ENCODE peak calls at places on chromosomes 1 and 21, in four cellular contexts. D is fibroblast of lung, C is uterus, X is transverse colon. B is an unnamed sample.

GRCh38 chr1:202589190-202589680 is 121.0 kb downstream of the SYT2 start:
- DNase-seq in C (peak; percentile 92), D (peak; percentile 100), X (peak; percentile 73), B (no peak)

GRCh38 chr1:232905324-232906034 is 44.9 kb upstream of the NTPCR start:
- DNase-seq in C (no peak), D (peak; percentile 39), X (no peak), B (no peak)

GRCh38 chr1:18262726-18263125 is 155.1 kb downstream of the IGSF21 start:
- DNase-seq in D (no peak), X (no peak), C (no peak), B (no peak)

GRCh38 chr21:34704119-34704518 is 35.3 kb downstream of the CLIC6 start:
- DNase-seq in X (no peak), D (peak; percentile 59), C (no peak), B (no peak)

GRCh38 chr1:157044326-157044725 is 1.2 kb downstream of the ARHGEF11 start:
- DNase-seq in C (no peak), X (no peak), D (no peak), B (no peak)

GRCh38 chr1:26887125-26887524 is 3.0 kb downstream of the GPN2 start:
- DNase-seq in C (no peak), X (no peak), D (peak; percentile 43), B (no peak)

GRCh38 chr1:214989341-214989740 is 93.2 kb upstream of the KCNK2 start:
- DNase-seq in C (no peak), D (peak; percentile 82), X (no peak), B (no peak)

GRCh38 chr1:58650141-58650540 is 49.7 kb downstream of the MYSM1 start:
- DNase-seq in C (no peak), X (no peak), D (peak; percentile 27), B (no peak)

GRCh38 chr1:7421471-7422075 is 349.5 kb upstream of the VAMP3 start:
- DNase-seq in X (peak; percentile 4), D (no peak), C (peak; percentile 1), B (no peak)

GRCh38 chr1:38858833-38859560 is 575 bp downstream of the RRAGC start:
- DNase-seq in D (peak; percentile 72), X (peak; percentile 79), C (peak; percentile 39), B (peak; percentile 63)

GRCh38 chr1:158371188-158371953 is 17.7 kb downstream of the CD1E start:
- DNase-seq in C (no peak), X (no peak), D (no peak), B (no peak)

GRCh38 chr1:223611939-223612338 is 53.6 kb downstream of the CAPN8 start:
- DNase-seq in C (no peak), X (no peak), D (no peak), B (no peak)

GRCh38 chr1:181768216-181768929 is 285.1 kb downstream of the CACNA1E start:
- DNase-seq in D (peak; percentile 6), C (no peak), X (no peak), B (peak; percentile 29)

GRCh38 chr1:21522525-21523038 is 13.4 kb downstream of the ALPL start:
- DNase-seq in X (no peak), D (no peak), C (no peak), B (no peak)

GRCh38 chr1:31412732-31413404 is at the start of gene SERINC2:
- DNase-seq in D (no peak), C (no peak), X (peak; percentile 63), B (peak; percentile 77)

GRCh38 chr1:15956150-15956549 is 19.8 kb downstream of the ZBTB17 start:
- DNase-seq in D (peak; percentile 70), X (no peak), C (no peak), B (no peak)

GRCh38 chr1:150813028-150813707 is 5.1 kb upstream of the CTSK start:
- DNase-seq in X (peak; percentile 80), C (peak; percentile 55), D (peak; percentile 50), B (peak; percentile 39)
- TF ChIP-seq CTCF in X (peak; percentile 77), C (peak; percentile 53), D (peak; percentile 87), B (no peak)

DNA sequence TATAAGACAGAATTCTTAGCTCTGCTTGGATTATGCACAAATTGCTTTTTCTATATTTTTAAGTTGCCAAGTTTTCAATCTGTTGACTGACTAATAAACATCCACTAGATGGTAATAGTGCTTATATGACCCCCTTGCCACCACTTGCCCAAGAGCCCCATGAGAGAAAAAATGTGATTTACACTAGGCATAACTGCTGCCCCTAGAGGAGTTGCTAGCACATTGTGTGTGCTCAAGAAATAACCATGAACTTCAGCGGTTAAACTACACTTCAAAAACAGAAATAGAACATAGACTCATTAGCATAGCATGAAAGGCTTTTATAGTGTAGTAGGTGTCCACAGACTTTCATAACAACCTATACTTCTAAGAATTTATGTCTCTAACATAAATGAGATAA is 61.4 kb downstream of the BRINP3 start:
- DNase-seq in D (no peak), X (no peak), C (no peak), B (no peak)
- TF ChIP-seq CTCF in D (peak; percentile 15), X (no peak), C (no peak), B (no peak)

GRCh38 chr1:170671629-170671963 is 7.7 kb downstream of the PRRX1 start:
- DNase-seq in D (no peak), X (no peak), C (no peak), B (no peak)

GRCh38 chr1:170669036-170669435 is 5.1 kb downstream of the PRRX1 start:
- DNase-seq in C (no peak), X (no peak), D (no peak), B (peak; percentile 19)

GRCh38 chr1:170668301-170668789 is 4.4 kb downstream of the PRRX1 start:
- DNase-seq in X (no peak), C (peak; percentile 37), D (peak; percentile 39), B (peak; percentile 16)

GRCh38 chr1:170669586-170670332 is 5.8 kb downstream of the PRRX1 start:
- DNase-seq in C (no peak), D (no peak), X (no peak), B (no peak)

GRCh38 chr1:170670751-170671628 is 7.1 kb downstream of the PRRX1 start:
- DNase-seq in D (no peak), X (peak; percentile 65), C (peak; percentile 86), B (peak; percentile 50)
- TF ChIP-seq CTCF in D (peak; percentile 81), X (peak; percentile 64), C (peak; percentile 79), B (peak; percentile 40)

DNA sequence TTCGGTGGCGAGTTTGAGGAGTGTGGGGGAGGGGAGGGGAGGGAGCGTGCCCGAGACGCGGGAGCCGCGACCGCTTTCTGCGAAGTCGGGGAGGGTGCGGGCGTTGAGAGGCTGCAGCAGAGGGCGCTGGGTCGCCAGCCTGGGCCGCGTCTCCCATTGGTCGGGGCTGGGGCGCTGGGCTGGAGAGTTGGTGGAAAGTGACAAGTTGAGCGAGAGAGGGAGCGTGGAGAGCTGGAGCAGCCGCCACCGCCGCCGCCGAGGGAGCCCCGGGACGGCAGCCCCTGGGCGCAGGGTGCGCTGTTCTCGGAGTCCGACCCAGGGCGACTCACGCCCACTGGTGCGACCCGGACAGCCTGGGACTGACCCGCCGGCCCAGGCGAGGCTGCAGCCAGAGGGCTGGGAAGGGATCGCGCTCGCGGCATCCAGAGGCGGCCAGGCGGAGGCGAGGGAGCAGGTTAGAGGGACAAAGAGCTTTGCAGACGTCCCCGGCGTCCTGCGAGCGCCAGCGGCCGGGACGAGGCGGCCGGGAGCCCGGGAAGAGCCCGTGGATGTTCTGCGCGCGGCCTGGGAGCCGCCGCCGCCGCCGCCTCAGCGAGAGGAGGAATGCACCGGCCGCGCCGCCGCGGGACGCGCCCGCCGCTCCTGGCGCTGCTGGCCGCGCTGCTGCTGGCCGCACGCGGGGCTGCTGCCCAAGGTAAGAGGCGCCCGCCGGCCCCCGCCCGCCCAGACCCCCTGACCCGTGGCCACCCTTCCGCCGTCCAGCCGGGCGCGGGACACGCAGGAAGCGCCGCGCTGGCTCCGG is at the start of gene ROR1:
- DNase-seq in X (peak; percentile 89), C (peak; percentile 88), D (peak; percentile 80), B (peak; percentile 78)
- TF ChIP-seq CTCF in X (peak; percentile 64), C (peak; percentile 80), D (peak; percentile 67), B (peak; percentile 64)

GRCh38 chr1:1425426-1425752 is 4.3 kb upstream of the ANKRD65 start:
- DNase-seq in D (no peak), C (no peak), X (no peak), B (no peak)
- TF ChIP-seq CTCF in D (no peak), C (no peak), X (no peak), B (no peak)

DNA sequence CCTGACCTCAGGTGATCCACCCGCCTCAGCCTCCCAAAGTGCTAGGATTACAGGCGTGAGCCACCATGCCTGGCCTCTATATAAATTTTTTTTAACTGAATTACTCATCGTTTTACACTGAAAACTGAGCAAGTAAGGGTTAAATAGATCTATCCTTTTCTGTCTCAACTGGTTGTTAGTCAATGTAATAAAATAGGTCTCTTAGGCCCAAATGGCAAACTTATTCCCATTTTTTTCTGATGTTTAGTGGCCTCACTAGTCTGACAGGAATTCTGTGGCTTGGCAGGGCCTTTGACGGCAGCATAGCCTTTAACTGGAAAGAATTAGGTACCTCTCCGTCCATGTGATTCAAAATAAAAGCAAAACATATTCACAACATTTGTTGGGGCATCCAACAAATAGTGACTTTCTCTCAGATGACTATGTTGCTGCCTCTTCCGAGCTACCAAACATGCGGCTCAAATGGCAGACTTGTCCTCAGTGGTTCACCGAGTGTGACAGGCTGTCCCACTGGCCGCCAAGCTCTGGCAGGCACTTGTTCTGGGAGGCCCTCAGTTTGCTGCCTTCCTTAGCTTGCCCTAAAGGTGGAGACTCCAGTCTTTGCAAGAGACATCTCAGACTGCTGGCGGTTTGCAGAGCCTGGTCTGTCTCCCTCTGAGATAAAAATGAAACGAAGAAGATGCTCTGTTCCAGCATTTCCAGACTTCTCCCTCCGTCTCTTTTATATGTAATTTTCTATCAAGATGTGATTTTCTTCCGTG is 17.4 kb downstream of the ATP1A4 start:
- DNase-seq in C (no peak), D (peak; percentile 37), X (no peak), B (no peak)
- TF ChIP-seq CTCF in C (no peak), D (no peak), X (no peak), B (no peak)

GRCh38 chr1:35855016-35855700 is 27.9 kb upstream of the AGO1 start:
- DNase-seq in X (no peak), D (no peak), C (no peak), B (no peak)

GRCh38 chr1:35860680-35861079 is 22.3 kb upstream of the AGO1 start:
- DNase-seq in C (no peak), X (no peak), D (no peak), B (no peak)

GRCh38 chr1:35856964-35857363 is 26.0 kb upstream of the AGO1 start:
- DNase-seq in X (no peak), C (no peak), D (no peak), B (no peak)

GRCh38 chr1:35852241-35852640 is 30.8 kb upstream of the AGO1 start:
- DNase-seq in C (no peak), X (no peak), D (no peak), B (no peak)

GRCh38 chr1:35857830-35858229 is 25.2 kb upstream of the AGO1 start:
- DNase-seq in X (no peak), D (peak; percentile 27), C (no peak), B (peak; percentile 29)
- TF ChIP-seq CTCF in X (no peak), D (peak; percentile 29), C (no peak), B (no peak)

DNA sequence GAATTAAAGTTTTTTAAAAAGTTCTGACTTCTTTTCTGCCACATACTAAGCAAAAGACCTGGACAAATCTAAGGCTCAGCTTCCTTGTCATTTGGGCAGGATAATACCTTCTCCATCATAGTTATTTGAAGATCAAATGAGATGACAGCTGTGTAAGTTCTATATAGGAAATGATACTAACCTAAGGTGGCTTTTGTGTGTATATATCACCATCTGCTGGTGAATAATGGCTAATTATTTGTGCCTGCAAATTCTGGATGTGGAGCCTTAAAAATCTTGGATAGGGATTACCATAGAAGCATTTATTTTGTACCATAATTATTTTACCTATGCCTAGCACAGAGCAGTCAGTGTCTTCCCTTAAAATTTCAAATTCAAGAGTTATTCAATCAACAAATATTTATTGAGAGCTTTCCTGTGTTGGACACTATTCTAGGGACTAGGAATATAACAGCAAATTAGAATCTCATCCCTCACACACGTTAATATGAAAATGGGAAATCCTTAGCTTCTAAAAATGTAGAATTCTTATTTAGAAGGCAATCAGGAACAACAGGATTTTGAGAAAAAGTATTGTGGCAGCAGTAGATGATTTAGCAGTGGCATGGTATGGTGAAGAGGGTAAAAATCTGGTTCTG is 89.8 kb downstream of the TMEM200B start:
- DNase-seq in X (no peak), D (peak; percentile 30), C (no peak), B (peak; percentile 65)
- TF ChIP-seq CTCF in X (peak; percentile 58), D (peak; percentile 57), C (peak; percentile 86), B (peak; percentile 45)

B was measured in GM13976.